ENCODE peak calls at places on chromosome 1, in four cellular contexts. W is psoas muscle, P is dorsolateral prefrontal cortex, E is A549. T is an unnamed sample.

GRCh38 chr1:20588634-20589225 is at the start of gene CDA:
- DNase-seq in W (peak; percentile 54), P (no peak), E (peak; percentile 46), T (no peak)

GRCh38 chr1:179143332-179143731 is 61.5 kb downstream of the TOR3A start:
- DNase-seq in W (no peak), P (no peak), E (no peak), T (no peak)

GRCh38 chr1:156578006-156578405 is 1.5 kb upstream of the TTC24 start:
- DNase-seq in W (no peak), P (no peak), E (no peak), T (no peak)

GRCh38 chr1:225881081-225882007 is 836 bp downstream of the TMEM63A start:
- DNase-seq in W (peak; percentile 82), P (no peak), E (no peak), T (peak; percentile 73)

GRCh38 chr1:16631248-16632043 is 18.1 kb upstream of the NBPF1 start:
- DNase-seq in W (peak; percentile 57), P (peak; percentile 67), E (no peak), T (peak; percentile 64)

GRCh38 chr1:42952353-42953001 is 6.2 kb downstream of the SLC2A1 start:
- DNase-seq in W (no peak), P (no peak), E (no peak), T (no peak)

GRCh38 chr1:91278754-91279153 is 125.9 kb downstream of the HFM1 start:
- DNase-seq in W (no peak), P (no peak), E (peak; percentile 5), T (no peak)

GRCh38 chr1:58893257-58893869 is 109.5 kb upstream of the JUN start:
- DNase-seq in W (peak; percentile 75), P (no peak), E (no peak), T (no peak)

GRCh38 chr1:107326823-107327445 is 186.1 kb downstream of the NTNG1 start:
- DNase-seq in W (no peak), P (no peak), E (no peak), T (no peak)

GRCh38 chr1:204091787-204092312 is 18.9 kb downstream of the SOX13 start:
- DNase-seq in W (no peak), P (no peak), E (no peak), T (no peak)

GRCh38 chr1:215599418-215599817 is 32.3 kb downstream of the KCTD3 start:
- DNase-seq in W (no peak), P (no peak), E (no peak), T (no peak)

GRCh38 chr1:36864182-36865079 is 169.9 kb downstream of the GRIK3 start:
- DNase-seq in W (no peak), P (no peak), E (no peak), T (peak; percentile 69)